ENCODE peak calls at places on chromosomes 3 and 15, in eight cellular contexts. One of them, this sample, is unnamed.

GRCh38 chr3:119481079-119481478 is 12.3 kb downstream of the POGLUT1 start:
- DNase-seq in T-helper 2 cell: no peak
- DNase-seq in EL: no peak
- DNase-seq in neural crest cell: no peak
- DNase-seq in head of caudate nucleus: no peak
- DNase-seq in islet precursor cell: no peak
- DNase-seq in aorta: no peak
- DNase-seq in fibroblast of the aortic adventitia: no peak
- DNase-seq in this sample: no peak

GRCh38 chr15:60649845-60650548 is 171.1 kb upstream of the ICE2 start:
- DNase-seq in T-helper 2 cell: peak
- DNase-seq in neural crest cell: no peak
- DNase-seq in aorta: no peak
- DNase-seq in islet precursor cell: no peak
- DNase-seq in EL: no peak
- DNase-seq in head of caudate nucleus: no peak
- DNase-seq in fibroblast of the aortic adventitia: no peak
- DNase-seq in this sample: no peak

GRCh38 chr3:101518421-101518871 is 5.4 kb upstream of the SENP7 start:
- DNase-seq in islet precursor cell: no peak
- DNase-seq in aorta: no peak
- DNase-seq in EL: peak
- DNase-seq in T-helper 2 cell: peak
- DNase-seq in neural crest cell: no peak
- DNase-seq in fibroblast of the aortic adventitia: no peak
- DNase-seq in head of caudate nucleus: no peak
- DNase-seq in this sample: no peak

GRCh38 chr3:154156529-154156928 is 35.3 kb downstream of the ARHGEF26 start:
- DNase-seq in EL: no peak
- DNase-seq in islet precursor cell: no peak
- DNase-seq in neural crest cell: no peak
- DNase-seq in head of caudate nucleus: no peak
- DNase-seq in aorta: no peak
- DNase-seq in fibroblast of the aortic adventitia: no peak
- DNase-seq in T-helper 2 cell: no peak
- DNase-seq in this sample: no peak

GRCh38 chr3:55518451-55518850 is 31.3 kb upstream of the WNT5A start:
- DNase-seq in aorta: no peak
- DNase-seq in neural crest cell: no peak
- DNase-seq in fibroblast of the aortic adventitia: no peak
- DNase-seq in T-helper 2 cell: no peak
- DNase-seq in head of caudate nucleus: no peak
- DNase-seq in EL: peak
- DNase-seq in islet precursor cell: no peak
- DNase-seq in this sample: no peak

GRCh38 chr3:41404601-41405000 is 205.3 kb downstream of the CTNNB1 start:
- DNase-seq in aorta: no peak
- DNase-seq in head of caudate nucleus: no peak
- DNase-seq in EL: no peak
- DNase-seq in neural crest cell: no peak
- DNase-seq in fibroblast of the aortic adventitia: no peak
- DNase-seq in islet precursor cell: no peak
- DNase-seq in T-helper 2 cell: no peak
- DNase-seq in this sample: no peak

GRCh38 chr3:24853685-24854341 is 359.2 kb upstream of the THRB start:
- DNase-seq in neural crest cell: no peak
- DNase-seq in aorta: no peak
- DNase-seq in EL: no peak
- DNase-seq in islet precursor cell: no peak
- DNase-seq in head of caudate nucleus: no peak
- DNase-seq in fibroblast of the aortic adventitia: no peak
- DNase-seq in T-helper 2 cell: no peak
- DNase-seq in this sample: no peak

GRCh38 chr15:27165590-27165989 is 194.6 kb downstream of the GABRG3 start:
- DNase-seq in EL: no peak
- DNase-seq in head of caudate nucleus: no peak
- DNase-seq in islet precursor cell: no peak
- DNase-seq in fibroblast of the aortic adventitia: no peak
- DNase-seq in neural crest cell: no peak
- DNase-seq in T-helper 2 cell: no peak
- DNase-seq in aorta: no peak
- DNase-seq in this sample: no peak

GRCh38 chr3:56864886-56865527 is 63.3 kb upstream of the ARHGEF3 start:
- DNase-seq in aorta: no peak
- DNase-seq in T-helper 2 cell: no peak
- DNase-seq in EL: no peak
- DNase-seq in head of caudate nucleus: no peak
- DNase-seq in islet precursor cell: no peak
- DNase-seq in fibroblast of the aortic adventitia: no peak
- DNase-seq in neural crest cell: no peak
- DNase-seq in this sample: no peak

GRCh38 chr3:100401674-100402036 is 316 bp downstream of the LNP1 start:
- DNase-seq in islet precursor cell: no peak
- DNase-seq in EL: peak
- DNase-seq in T-helper 2 cell: no peak
- DNase-seq in fibroblast of the aortic adventitia: peak
- DNase-seq in head of caudate nucleus: peak
- DNase-seq in aorta: peak
- DNase-seq in neural crest cell: no peak
- DNase-seq in this sample: no peak

GRCh38 chr3:171245796-171246453 is 214.3 kb downstream of the TNIK start:
- DNase-seq in fibroblast of the aortic adventitia: no peak
- DNase-seq in EL: no peak
- DNase-seq in neural crest cell: no peak
- DNase-seq in aorta: no peak
- DNase-seq in head of caudate nucleus: no peak
- DNase-seq in T-helper 2 cell: no peak
- DNase-seq in islet precursor cell: no peak
- DNase-seq in this sample: no peak